ENCODE peak calls at places on chromosomes 2 and 18, in ten cellular contexts. N, D, V, F, J, W, C, K, Q and B are unnamed samples.

GRCh38 chr2:237618449-237618848 is 8.9 kb upstream of the LRRFIP1 start:
- ATAC-seq in C (no peak), V (peak; percentile 10), Q (no peak), K (no peak), J (no peak), N (no peak), D (no peak), W (no peak), F (peak; percentile 25), B (no peak)

GRCh38 chr2:12213222-12213621 is 466.8 kb downstream of the LPIN1 start:
- ATAC-seq in J (no peak), Q (no peak), C (no peak), V (no peak), N (no peak), K (no peak), W (no peak), F (no peak), D (no peak), B (no peak)

GRCh38 chr2:158131919-158132566 is 30.4 kb downstream of the UPP2 start:
- ATAC-seq in W (peak; percentile 79), K (no peak), J (no peak), Q (no peak), D (peak; percentile 58), V (peak; percentile 44), C (no peak), F (no peak), N (no peak), B (no peak)

GRCh38 chr18:57437433-57437781 is 2.2 kb downstream of the ONECUT2 start:
- ATAC-seq in Q (peak; percentile 32), V (no peak), W (peak; percentile 59), C (no peak), K (no peak), D (no peak), J (no peak), N (no peak), F (no peak), B (no peak)

GRCh38 chr2:73981081-73981968 is 3.4 kb upstream of the TET3 start:
- ATAC-seq in K (no peak), Q (peak; percentile 70), N (peak; percentile 32), F (peak; percentile 14), W (peak; percentile 17), J (peak; percentile 89), D (no peak), C (no peak), V (peak; percentile 14), B (no peak)

GRCh38 chr2:232668805-232669444 is 28.2 kb upstream of the GIGYF2 start:
- ATAC-seq in K (no peak), N (no peak), Q (peak; percentile 64), V (peak; percentile 57), D (no peak), J (peak; percentile 78), C (no peak), W (peak; percentile 85), F (no peak), B (no peak)

GRCh38 chr18:10927290-10927979 is 221.9 kb downstream of the PIEZO2 start:
- ATAC-seq in W (no peak), K (no peak), Q (no peak), J (no peak), V (peak; percentile 25), C (no peak), F (peak; percentile 18), N (no peak), D (peak; percentile 58), B (peak; percentile 44)

GRCh38 chr2:178870703-178871102 is 63.5 kb upstream of the TTN start:
- ATAC-seq in W (no peak), K (no peak), Q (no peak), D (peak; percentile 45), C (no peak), N (peak; percentile 81), J (no peak), V (peak; percentile 74), F (peak; percentile 91), B (no peak)

GRCh38 chr2:54767921-54768320 is 44.5 kb downstream of the EML6 start:
- ATAC-seq in K (peak; percentile 92), N (peak; percentile 88), F (peak; percentile 86), Q (no peak), V (no peak), J (no peak), C (no peak), W (no peak), D (no peak), B (no peak)

GRCh38 chr2:146741260-146741659 is 1103.6 kb upstream of the ACVR2A start:
- ATAC-seq in V (no peak), J (no peak), N (no peak), D (no peak), Q (no peak), K (no peak), F (no peak), C (no peak), W (no peak), B (no peak)

GRCh38 chr2:126482582-126483464 is 173.1 kb upstream of the GYPC start:
- ATAC-seq in N (no peak), K (no peak), Q (no peak), F (no peak), J (peak; percentile 95), C (no peak), V (no peak), W (peak; percentile 99), D (no peak), B (no peak)

DNA sequence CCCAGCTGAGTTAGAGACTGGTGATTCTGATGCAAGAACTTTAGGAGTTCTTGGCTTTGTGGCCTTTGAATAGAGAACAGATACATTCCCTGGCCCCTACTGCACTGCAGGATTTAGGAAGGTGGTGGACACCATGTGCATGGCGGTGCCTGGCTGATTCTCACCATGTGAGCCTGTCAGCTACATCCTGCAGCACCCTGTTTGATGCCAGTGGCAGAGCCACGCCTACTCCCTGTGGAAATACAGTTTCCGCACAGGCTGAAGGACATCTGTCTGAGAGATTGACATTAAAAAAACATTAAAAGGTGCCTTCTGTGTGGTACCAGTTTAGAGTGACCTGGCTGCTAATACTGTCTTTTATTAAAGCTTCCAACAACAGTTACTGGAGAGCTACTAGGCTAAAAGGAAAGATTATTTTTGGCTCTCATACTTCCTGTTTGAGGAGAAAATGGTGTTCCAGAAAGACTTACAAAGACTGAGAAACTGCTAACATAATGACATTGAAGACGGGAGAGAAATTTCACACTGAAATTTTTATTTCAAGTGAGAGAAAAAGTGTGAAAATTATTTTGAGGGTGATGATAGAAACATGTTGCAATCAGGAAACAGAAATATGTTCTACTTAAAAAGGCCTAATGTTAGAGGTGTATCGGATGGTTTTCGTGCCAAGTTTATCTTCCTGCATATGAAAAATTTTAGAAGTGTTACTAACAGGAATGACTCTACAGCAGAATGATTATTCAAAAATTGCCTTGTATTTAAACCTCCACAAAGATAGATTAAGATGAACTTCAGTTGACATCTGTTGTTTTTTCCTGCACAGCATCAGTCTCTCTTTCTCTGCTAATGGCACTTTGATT is 50.3 kb downstream of the KCNE4 start:
- ATAC-seq in F (peak; percentile 8), N (peak; percentile 22), C (peak; percentile 22), Q (peak; percentile 55), W (peak; percentile 67), K (no peak), D (no peak), V (no peak), J (peak; percentile 58), B (peak; percentile 47)
- TF ChIP-seq CTCF in F (peak; percentile 30), N (no peak), C (no peak), Q (no peak), W (no peak), K (no peak), D (no peak), V (no peak), J (no peak), B (no peak)

GRCh38 chr2:161569401-161569800 is 54.8 kb upstream of the SLC4A10 start:
- ATAC-seq in F (no peak), D (no peak), J (no peak), Q (no peak), V (no peak), N (no peak), W (no peak), K (no peak), C (no peak), B (no peak)

GRCh38 chr2:161571051-161571429 is 53.2 kb upstream of the SLC4A10 start:
- ATAC-seq in D (no peak), V (no peak), W (no peak), N (no peak), C (no peak), J (no peak), K (no peak), Q (no peak), F (no peak), B (no peak)

GRCh38 chr2:161564906-161565305 is 59.3 kb upstream of the SLC4A10 start:
- ATAC-seq in V (no peak), W (no peak), N (no peak), J (no peak), K (no peak), C (no peak), Q (no peak), F (no peak), D (no peak), B (no peak)

GRCh38 chr2:161576421-161576820 is 47.8 kb upstream of the SLC4A10 start:
- ATAC-seq in V (no peak), K (no peak), Q (peak; percentile 70), C (no peak), F (peak; percentile 36), W (peak; percentile 100), D (no peak), N (peak; percentile 75), J (peak; percentile 92), B (no peak)

DNA sequence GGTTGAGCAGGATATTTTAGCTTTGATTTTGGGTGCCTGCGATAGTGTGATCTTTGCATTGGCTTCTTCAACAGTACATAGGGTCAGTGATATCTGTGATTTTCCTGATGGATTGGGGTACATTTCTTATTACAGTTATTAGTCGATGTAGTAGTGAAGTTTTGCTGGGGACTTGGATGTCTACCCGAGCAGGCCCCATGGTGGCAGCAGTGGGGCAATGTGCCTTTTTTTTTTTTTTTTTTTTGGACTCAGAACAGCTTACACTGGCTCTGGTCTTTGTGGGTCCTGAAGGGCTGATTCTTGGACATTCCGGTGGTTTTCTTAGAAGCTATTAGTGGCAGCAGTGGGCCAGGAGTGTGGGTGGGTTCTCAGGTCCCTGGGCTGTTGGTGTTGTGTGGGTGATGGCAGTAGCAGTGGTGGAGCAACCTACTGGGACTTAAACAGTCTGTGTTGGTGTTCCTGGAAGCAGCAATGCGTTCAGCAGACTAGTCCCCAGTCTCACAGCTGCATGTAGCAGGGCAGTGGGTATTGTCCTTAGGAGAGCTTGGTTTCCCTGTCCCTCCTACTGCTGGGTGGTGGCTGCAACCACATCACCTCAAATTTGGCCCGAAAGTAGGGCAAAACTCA is 53.7 kb upstream of the SLC4A10 start:
- ATAC-seq in W (peak; percentile 89), J (no peak), F (no peak), Q (peak; percentile 54), C (no peak), K (no peak), V (no peak), N (no peak), D (no peak), B (no peak)
- TF ChIP-seq CTCF in W (peak; percentile 31), J (no peak), F (no peak), Q (no peak), C (no peak), K (no peak), V (no peak), N (no peak), D (no peak), B (no peak)

GRCh38 chr18:12283256-12283655 is 24.8 kb upstream of the TUBB6 start:
- ATAC-seq in F (no peak), J (peak; percentile 76), Q (no peak), C (no peak), N (peak; percentile 78), D (no peak), V (no peak), K (no peak), W (no peak), B (no peak)
- TF ChIP-seq CTCF in F (no peak), J (peak; percentile 84), Q (no peak), C (no peak), N (peak; percentile 93), D (peak; percentile 6), V (no peak), K (no peak), W (peak; percentile 59), B (peak; percentile 14)

GRCh38 chr18:47932603-47933002 is 2.1 kb upstream of the SMAD2 start:
- ATAC-seq in N (no peak), Q (no peak), K (no peak), W (no peak), D (no peak), C (no peak), J (no peak), F (no peak), V (no peak), B (no peak)
- TF ChIP-seq CTCF in N (peak; percentile 25), Q (no peak), K (no peak), W (peak; percentile 14), D (no peak), C (no peak), J (peak; percentile 18), F (no peak), V (no peak), B (no peak)